ENCODE peak calls at places on chromosome 9, in seven cellular contexts. B is endothelial cell of umbilical vein; E is HAP-1; A is posterior cingulate gyrus; O is CD4-positive, alpha-beta memory T cell; K is activated T-cell treated with anti-CD3 and anti-CD28 coated beads, Interleukin-2, amount 50 U/mL, for 4 hours; P is NCI-H1092. N is an unnamed sample.

GRCh38 chr9:96777539-96777864 is 385 bp downstream of the ZNF510 start:
- DNase-seq in B (no peak), E (no peak), A (no peak), O (no peak), K (no peak), P (no peak), N (no peak)

GRCh38 chr9:75992480-75993206 is 102.2 kb downstream of the PCSK5 start:
- DNase-seq in B (no peak), E (no peak), A (no peak), O (no peak), K (no peak), P (no peak), N (no peak)

GRCh38 chr9:137070906-137071275 is 534 bp upstream of the SAPCD2 start:
- DNase-seq in B (no peak), E (peak), A (peak), O (no peak), K (no peak), P (peak), N (no peak)

GRCh38 chr9:133347985-133348762 is at the start of the genes MED22 and RPL7A:
- DNase-seq in B (peak), E (peak), A (peak), O (peak), K (peak), P (peak), N (peak)

GRCh38 chr9:4303002-4303401 is 3.1 kb upstream of the GLIS3 start:
- DNase-seq in B (peak), E (no peak), A (no peak), O (no peak), K (no peak), P (no peak), N (no peak)

GRCh38 chr9:122464633-122465567 is 12.8 kb downstream of the OR1J1 start:
- DNase-seq in B (peak), E (peak), A (peak), O (peak), K (peak), P (peak), N (peak)

GRCh38 chr9:106596984-106597383 is 266.0 kb upstream of the ZNF462 start:
- DNase-seq in B (no peak), E (no peak), A (no peak), O (no peak), K (no peak), P (no peak), N (no peak)

GRCh38 chr9:108835831-108836230 is 20.0 kb downstream of the ACTL7B start:
- DNase-seq in B (no peak), E (no peak), A (no peak), O (no peak), K (no peak), P (no peak), N (no peak)

GRCh38 chr9:114114364-114114763 is 15.3 kb upstream of the KIF12 start:
- DNase-seq in B (no peak), E (no peak), A (no peak), O (no peak), K (no peak), P (no peak), N (no peak)

GRCh38 chr9:124812401-124813016 is 35.6 kb downstream of the OLFML2A start:
- DNase-seq in B (no peak), E (peak), A (no peak), O (no peak), K (no peak), P (no peak), N (no peak)

GRCh38 chr9:128275198-128276007 is at the start of gene GOLGA2:
- DNase-seq in B (peak), E (peak), A (no peak), O (no peak), K (no peak), P (no peak), N (no peak)

GRCh38 chr9:124456341-124457078 is 6.3 kb downstream of the ADGRD2 start:
- DNase-seq in B (no peak), E (no peak), A (no peak), O (no peak), K (no peak), P (no peak), N (no peak)

GRCh38 chr9:114409103-114409780 is 21.5 kb upstream of the AKNA start:
- DNase-seq in B (no peak), E (peak), A (no peak), O (no peak), K (no peak), P (no peak), N (no peak)

GRCh38 chr9:14466828-14467227 is 152.9 kb upstream of the NFIB start:
- DNase-seq in B (no peak), E (no peak), A (no peak), O (no peak), K (no peak), P (no peak), N (no peak)

N was measured in pulmonary artery endothelial cell.